ENCODE peak calls at places on chromosomes 2 and 18, in four cellular contexts. One of them, this sample, is unnamed.

GRCh38 chr2:224927671-224928173 is 114.5 kb downstream of the DOCK10 start:
- DNase-seq in K562: no peak
- DNase-seq in GM12878: no peak
- DNase-seq in HCT116: no peak
- DNase-seq in this sample: no peak

GRCh38 chr2:6780765-6781274 is 84.9 kb downstream of the CMPK2 start:
- DNase-seq in K562: no peak
- DNase-seq in HCT116: no peak
- DNase-seq in GM12878: peak
- DNase-seq in this sample: no peak

GRCh38 chr2:28364611-28365010 is 28.0 kb upstream of the FOSL2 start:
- DNase-seq in K562: no peak
- DNase-seq in GM12878: no peak
- DNase-seq in HCT116: no peak
- DNase-seq in this sample: no peak

GRCh38 chr2:48341556-48342133 is 188.3 kb upstream of the STON1 start:
- DNase-seq in HCT116: no peak
- DNase-seq in K562: no peak
- DNase-seq in GM12878: no peak
- DNase-seq in this sample: no peak

GRCh38 chr2:27737676-27738348 is 33.7 kb upstream of the MRPL33 start:
- DNase-seq in HCT116: no peak
- DNase-seq in GM12878: no peak
- DNase-seq in K562: no peak
- DNase-seq in this sample: no peak

GRCh38 chr18:45386256-45386655 is 229.0 kb upstream of the SLC14A2 start:
- DNase-seq in GM12878: no peak
- DNase-seq in K562: peak
- DNase-seq in HCT116: no peak
- DNase-seq in this sample: no peak

GRCh38 chr18:1914489-1914888 is 656.8 kb downstream of the METTL4 start:
- DNase-seq in GM12878: no peak
- DNase-seq in K562: no peak
- DNase-seq in HCT116: peak
- DNase-seq in this sample: peak

GRCh38 chr18:62329676-62330454 is 4.8 kb downstream of the TNFRSF11A start:
- DNase-seq in GM12878: no peak
- DNase-seq in HCT116: no peak
- DNase-seq in K562: no peak
- DNase-seq in this sample: no peak

GRCh38 chr2:128172191-128172590 is 81.2 kb downstream of the UGGT1 start:
- DNase-seq in HCT116: no peak
- DNase-seq in GM12878: no peak
- DNase-seq in K562: no peak
- DNase-seq in this sample: no peak

GRCh38 chr2:241111443-241111810 is 9.3 kb upstream of the MTERF4 start:
- DNase-seq in GM12878: no peak
- DNase-seq in HCT116: no peak
- DNase-seq in K562: no peak
- DNase-seq in this sample: no peak

GRCh38 chr2:1841903-1842791 is 97.8 kb upstream of the PXDN start:
- DNase-seq in K562: no peak
- DNase-seq in HCT116: no peak
- DNase-seq in GM12878: no peak
- DNase-seq in this sample: no peak

GRCh38 chr2:10305715-10306114 is 3.0 kb downstream of the HPCAL1 start:
- DNase-seq in HCT116: no peak
- DNase-seq in GM12878: no peak
- DNase-seq in K562: no peak
- DNase-seq in this sample: peak

GRCh38 chr2:96772903-96773675 is 12.4 kb downstream of the CNNM4 start:
- DNase-seq in HCT116: no peak
- DNase-seq in GM12878: peak
- DNase-seq in K562: no peak
- DNase-seq in this sample: no peak

GRCh38 chr18:79687806-79688205 is 8.2 kb downstream of the CTDP1 start:
- DNase-seq in GM12878: no peak
- DNase-seq in K562: no peak
- DNase-seq in HCT116: no peak
- DNase-seq in this sample: peak

GRCh38 chr2:263022-263738 is 652 bp downstream of the SH3YL1 start:
- DNase-seq in HCT116: no peak
- DNase-seq in K562: no peak
- DNase-seq in GM12878: no peak
- DNase-seq in this sample: no peak

GRCh38 chr18:36365836-36366775 is 68.6 kb downstream of the FHOD3 start:
- DNase-seq in HCT116: no peak
- DNase-seq in GM12878: peak
- DNase-seq in K562: no peak
- DNase-seq in this sample: no peak

GRCh38 chr2:26976242-26976641 is 5.8 kb downstream of the MAPRE3 start:
- DNase-seq in GM12878: no peak
- DNase-seq in HCT116: no peak
- DNase-seq in K562: no peak
- DNase-seq in this sample: no peak

GRCh38 chr2:132448771-132449170 is 32.2 kb downstream of the GPR39 start:
- DNase-seq in GM12878: no peak
- DNase-seq in HCT116: no peak
- DNase-seq in K562: no peak
- DNase-seq in this sample: no peak

GRCh38 chr2:42860518-42861094 is 68.2 kb upstream of the HAAO start:
- DNase-seq in GM12878: no peak
- DNase-seq in K562: no peak
- DNase-seq in HCT116: no peak
- DNase-seq in this sample: no peak

GRCh38 chr2:228875152-228875875 is 395.8 kb downstream of the PID1 start:
- DNase-seq in GM12878: no peak
- DNase-seq in HCT116: no peak
- DNase-seq in K562: no peak
- DNase-seq in this sample: no peak

GRCh38 chr18:55346961-55347740 is 240.8 kb downstream of the TCF4 start:
- DNase-seq in K562: no peak
- DNase-seq in GM12878: no peak
- DNase-seq in HCT116: no peak
- DNase-seq in this sample: no peak

GRCh38 chr2:219844756-219845155 is 217.3 kb downstream of the SLC4A3 start:
- DNase-seq in HCT116: no peak
- DNase-seq in K562: no peak
- DNase-seq in GM12878: peak
- DNase-seq in this sample: no peak

GRCh38 chr2:152486737-152487063 is 151.7 kb downstream of the FMNL2 start:
- DNase-seq in K562: no peak
- DNase-seq in GM12878: no peak
- DNase-seq in HCT116: no peak
- DNase-seq in this sample: no peak

GRCh38 chr2:234593636-234594035 is 96.8 kb upstream of the ARL4C start:
- DNase-seq in HCT116: no peak
- DNase-seq in GM12878: no peak
- DNase-seq in K562: no peak
- DNase-seq in this sample: no peak

GRCh38 chr2:123566291-123566946 is 458.7 kb upstream of the CNTNAP5 start:
- DNase-seq in K562: no peak
- DNase-seq in GM12878: no peak
- DNase-seq in HCT116: no peak
- DNase-seq in this sample: no peak

GRCh38 chr2:99524056-99524455 is 34.2 kb upstream of the REV1 start:
- DNase-seq in K562: no peak
- DNase-seq in GM12878: no peak
- DNase-seq in HCT116: no peak
- DNase-seq in this sample: no peak

DNA sequence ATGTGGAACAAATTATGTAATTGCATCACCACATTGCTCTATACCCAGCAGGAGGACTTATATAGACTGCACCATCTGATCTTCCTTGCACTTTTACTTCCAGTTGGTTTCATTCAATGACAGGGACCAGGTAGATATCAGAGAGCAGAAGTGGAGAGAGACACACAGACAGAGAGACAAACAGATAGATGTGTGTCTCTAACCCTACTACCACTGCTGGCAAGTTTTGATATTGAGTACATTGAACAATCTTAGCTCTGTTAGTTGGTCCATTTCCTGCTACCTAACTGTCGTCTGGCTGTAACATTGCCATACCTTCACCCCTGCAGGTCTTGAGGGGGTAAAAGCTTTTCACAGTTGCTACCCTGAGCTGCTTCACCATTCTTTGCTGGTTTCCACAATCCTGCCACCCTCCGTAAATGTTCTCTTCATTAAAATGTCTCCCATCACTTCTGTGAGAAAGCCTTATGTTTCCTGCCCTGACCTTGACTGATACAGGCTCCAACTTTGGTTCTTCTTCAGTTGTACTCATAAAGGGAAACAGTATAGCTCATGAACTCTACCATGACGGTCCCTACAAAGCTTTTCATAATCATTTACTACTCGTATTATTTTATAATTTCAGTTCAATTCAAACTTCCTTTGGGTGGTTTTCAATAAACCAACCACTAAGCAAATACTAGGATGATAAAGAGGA is 62.3 kb upstream of the ITGA4 start:
- DNase-seq in GM12878: no peak
- DNase-seq in K562: no peak
- DNase-seq in HCT116: no peak
- DNase-seq in this sample: no peak
- TF ChIP-seq JUND in GM12878: no peak
- TF ChIP-seq JUND in K562: no peak
- TF ChIP-seq JUND in HCT116: no peak
- TF ChIP-seq JUND in this sample: no peak

GRCh38 chr2:19187323-19188020 is 171.0 kb downstream of the OSR1 start:
- DNase-seq in GM12878: no peak
- DNase-seq in HCT116: peak
- DNase-seq in K562: no peak
- DNase-seq in this sample: no peak
- TF ChIP-seq JUND in GM12878: no peak
- TF ChIP-seq JUND in HCT116: peak
- TF ChIP-seq JUND in K562: no peak
- TF ChIP-seq JUND in this sample: no peak

GRCh38 chr2:32553829-32554432 is 73.9 kb upstream of the TTC27 start:
- DNase-seq in K562: peak
- DNase-seq in HCT116: peak
- DNase-seq in GM12878: peak
- DNase-seq in this sample: peak
- TF ChIP-seq JUND in K562: no peak
- TF ChIP-seq JUND in HCT116: no peak
- TF ChIP-seq JUND in GM12878: no peak
- TF ChIP-seq JUND in this sample: no peak

GRCh38 chr2:2940061-2940460 is 437.6 kb downstream of the EIPR1 start:
- DNase-seq in GM12878: no peak
- DNase-seq in HCT116: no peak
- DNase-seq in K562: no peak
- DNase-seq in this sample: no peak

GRCh38 chr2:2935445-2936149 is 442.0 kb downstream of the EIPR1 start:
- DNase-seq in K562: no peak
- DNase-seq in HCT116: no peak
- DNase-seq in GM12878: no peak
- DNase-seq in this sample: no peak

GRCh38 chr2:2939078-2939795 is 438.4 kb downstream of the EIPR1 start:
- DNase-seq in HCT116: no peak
- DNase-seq in GM12878: no peak
- DNase-seq in K562: no peak
- DNase-seq in this sample: no peak

GRCh38 chr2:2940702-2941655 is 436.6 kb downstream of the EIPR1 start:
- DNase-seq in K562: no peak
- DNase-seq in GM12878: no peak
- DNase-seq in HCT116: no peak
- DNase-seq in this sample: no peak

DNA sequence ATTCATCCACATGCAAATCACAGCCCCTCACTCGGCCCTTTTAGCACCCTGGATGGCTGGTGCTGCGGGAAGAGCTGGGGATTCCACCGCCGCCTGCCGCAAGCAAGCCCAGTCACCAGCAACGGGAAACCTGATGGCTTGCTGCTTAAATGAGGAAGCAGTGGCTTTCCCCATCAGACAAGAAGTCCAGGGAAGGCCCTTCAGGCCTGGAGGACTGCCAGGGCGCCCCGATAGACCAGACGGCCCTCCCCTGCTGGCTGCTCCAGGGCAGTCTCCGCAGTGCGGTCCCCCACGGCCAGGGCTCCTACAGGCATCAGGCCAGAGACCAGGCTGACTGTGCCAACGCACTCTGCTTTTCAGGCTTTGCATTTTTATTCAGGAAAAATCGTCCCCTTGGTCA is 439.1 kb downstream of the EIPR1 start:
- DNase-seq in K562: no peak
- DNase-seq in HCT116: no peak
- DNase-seq in GM12878: no peak
- DNase-seq in this sample: no peak
- TF ChIP-seq JUND in K562: no peak
- TF ChIP-seq JUND in HCT116: no peak
- TF ChIP-seq JUND in GM12878: no peak
- TF ChIP-seq JUND in this sample: no peak

GRCh38 chr2:40482091-40482490 is 30.2 kb upstream of the SLC8A1 start:
- DNase-seq in GM12878: no peak
- DNase-seq in K562: no peak
- DNase-seq in HCT116: no peak
- DNase-seq in this sample: no peak
- TF ChIP-seq JUND in GM12878: no peak
- TF ChIP-seq JUND in K562: no peak
- TF ChIP-seq JUND in HCT116: no peak
- TF ChIP-seq JUND in this sample: no peak

GRCh38 chr18:48023334-48024008 is 93.0 kb upstream of the SMAD2 start:
- DNase-seq in K562: peak
- DNase-seq in GM12878: no peak
- DNase-seq in HCT116: peak
- DNase-seq in this sample: peak
- TF ChIP-seq JUND in K562: no peak
- TF ChIP-seq JUND in GM12878: no peak
- TF ChIP-seq JUND in HCT116: no peak
- TF ChIP-seq JUND in this sample: no peak

This sample was measured in T47D.